ENCODE peak calls at places on chromosome 5, in four cellular contexts. One of them, this sample, is unnamed.

GRCh38 chr5:935510-936084 is 42.9 kb downstream of the TRIP13 start:
- DNase-seq in EL: no peak
- DNase-seq in skeletal muscle cell: no peak
- DNase-seq in stimulated activated CD8-positive, alpha-beta memory T cell treated with anti-CD3 and anti-CD28 coated beads, Interleukin-15, amount 100 ng/mL, for 4 hours: no peak
- DNase-seq in this sample: no peak

GRCh38 chr5:39194466-39195136 is 24.8 kb downstream of the FYB1 start:
- DNase-seq in EL: peak; percentile 91
- DNase-seq in skeletal muscle cell: peak; percentile 67
- DNase-seq in stimulated activated CD8-positive, alpha-beta memory T cell treated with anti-CD3 and anti-CD28 coated beads, Interleukin-15, amount 100 ng/mL, for 4 hours: no peak
- DNase-seq in this sample: peak; percentile 71

GRCh38 chr5:154580422-154580821 is 102.4 kb upstream of the HAND1 start:
- DNase-seq in EL: no peak
- DNase-seq in skeletal muscle cell: no peak
- DNase-seq in stimulated activated CD8-positive, alpha-beta memory T cell treated with anti-CD3 and anti-CD28 coated beads, Interleukin-15, amount 100 ng/mL, for 4 hours: no peak
- DNase-seq in this sample: no peak

GRCh38 chr5:123206618-123207320 is 117.7 kb downstream of the PRDM6 start:
- DNase-seq in EL: peak; percentile 15
- DNase-seq in skeletal muscle cell: peak; percentile 37
- DNase-seq in stimulated activated CD8-positive, alpha-beta memory T cell treated with anti-CD3 and anti-CD28 coated beads, Interleukin-15, amount 100 ng/mL, for 4 hours: no peak
- DNase-seq in this sample: peak; percentile 28

GRCh38 chr5:36202521-36202961 is 39.2 kb downstream of the NADK2 start:
- DNase-seq in EL: peak; percentile 53
- DNase-seq in skeletal muscle cell: peak; percentile 3
- DNase-seq in stimulated activated CD8-positive, alpha-beta memory T cell treated with anti-CD3 and anti-CD28 coated beads, Interleukin-15, amount 100 ng/mL, for 4 hours: no peak
- DNase-seq in this sample: peak; percentile 7

GRCh38 chr5:74638776-74639537 is 1.6 kb downstream of the ENC1 start:
- DNase-seq in EL: peak; percentile 65
- DNase-seq in skeletal muscle cell: no peak
- DNase-seq in stimulated activated CD8-positive, alpha-beta memory T cell treated with anti-CD3 and anti-CD28 coated beads, Interleukin-15, amount 100 ng/mL, for 4 hours: no peak
- DNase-seq in this sample: no peak

GRCh38 chr5:163395794-163396193 is 41.6 kb upstream of the CCNG1 start:
- DNase-seq in EL: no peak
- DNase-seq in skeletal muscle cell: no peak
- DNase-seq in stimulated activated CD8-positive, alpha-beta memory T cell treated with anti-CD3 and anti-CD28 coated beads, Interleukin-15, amount 100 ng/mL, for 4 hours: no peak
- DNase-seq in this sample: no peak

GRCh38 chr5:1637639-1638481 is 114.1 kb upstream of the LPCAT1 start:
- DNase-seq in EL: no peak
- DNase-seq in skeletal muscle cell: no peak
- DNase-seq in stimulated activated CD8-positive, alpha-beta memory T cell treated with anti-CD3 and anti-CD28 coated beads, Interleukin-15, amount 100 ng/mL, for 4 hours: no peak
- DNase-seq in this sample: no peak

GRCh38 chr5:148151872-148152271 is 16.5 kb upstream of the SPINK14 start:
- DNase-seq in EL: no peak
- DNase-seq in skeletal muscle cell: no peak
- DNase-seq in stimulated activated CD8-positive, alpha-beta memory T cell treated with anti-CD3 and anti-CD28 coated beads, Interleukin-15, amount 100 ng/mL, for 4 hours: no peak
- DNase-seq in this sample: no peak

GRCh38 chr5:16815432-16815831 is 120.7 kb downstream of the MYO10 start:
- DNase-seq in EL: no peak
- DNase-seq in skeletal muscle cell: no peak
- DNase-seq in stimulated activated CD8-positive, alpha-beta memory T cell treated with anti-CD3 and anti-CD28 coated beads, Interleukin-15, amount 100 ng/mL, for 4 hours: no peak
- DNase-seq in this sample: no peak

GRCh38 chr5:150601774-150602345 is 38.6 kb upstream of the SYNPO start:
- DNase-seq in EL: no peak
- DNase-seq in skeletal muscle cell: no peak
- DNase-seq in stimulated activated CD8-positive, alpha-beta memory T cell treated with anti-CD3 and anti-CD28 coated beads, Interleukin-15, amount 100 ng/mL, for 4 hours: no peak
- DNase-seq in this sample: no peak

GRCh38 chr5:104344809-104345512 is 782.4 kb upstream of the NUDT12 start:
- DNase-seq in EL: no peak
- DNase-seq in skeletal muscle cell: peak; percentile 58
- DNase-seq in stimulated activated CD8-positive, alpha-beta memory T cell treated with anti-CD3 and anti-CD28 coated beads, Interleukin-15, amount 100 ng/mL, for 4 hours: no peak
- DNase-seq in this sample: peak; percentile 90

GRCh38 chr5:66072031-66072430 is 72.1 kb upstream of the SREK1 start:
- DNase-seq in EL: peak; percentile 15
- DNase-seq in skeletal muscle cell: no peak
- DNase-seq in stimulated activated CD8-positive, alpha-beta memory T cell treated with anti-CD3 and anti-CD28 coated beads, Interleukin-15, amount 100 ng/mL, for 4 hours: no peak
- DNase-seq in this sample: no peak

GRCh38 chr5:38780950-38781349 is 64.9 kb upstream of the OSMR start:
- DNase-seq in EL: peak; percentile 82
- DNase-seq in skeletal muscle cell: peak; percentile 66
- DNase-seq in stimulated activated CD8-positive, alpha-beta memory T cell treated with anti-CD3 and anti-CD28 coated beads, Interleukin-15, amount 100 ng/mL, for 4 hours: no peak
- DNase-seq in this sample: peak; percentile 64

GRCh38 chr5:149421372-149421685 is 42.2 kb upstream of the IL17B start:
- DNase-seq in EL: no peak
- DNase-seq in skeletal muscle cell: no peak
- DNase-seq in stimulated activated CD8-positive, alpha-beta memory T cell treated with anti-CD3 and anti-CD28 coated beads, Interleukin-15, amount 100 ng/mL, for 4 hours: no peak
- DNase-seq in this sample: no peak